ENCODE peak calls at places on chromosomes 16 and 17, in four cellular contexts. C, W, P and K are unnamed samples.
A peak's percentile ranks its signal among the peaks of the same experiment; 100 is the strongest.

GRCh38 chr16:81105946-81106345 is 9.8 kb upstream of the GCSH start:
- DNase-seq in C (no peak), W (no peak), P (no peak), K (no peak)

GRCh38 chr16:77289331-77289809 is 90.2 kb downstream of the SYCE1L start:
- DNase-seq in C (no peak), W (peak; percentile 73), P (no peak), K (peak; percentile 88)

GRCh38 chr17:81440511-81441244 is 45.4 kb downstream of the BAHCC1 start:
- DNase-seq in C (no peak), W (no peak), P (no peak), K (no peak)

GRCh38 chr16:86605950-86606349 is 27.6 kb downstream of the FOXL1 start:
- DNase-seq in C (no peak), W (no peak), P (no peak), K (no peak)

GRCh38 chr17:32281011-32281451 is 15.4 kb downstream of the RHBDL3 start:
- DNase-seq in C (no peak), W (no peak), P (peak; percentile 43), K (no peak)

GRCh38 chr16:84356591-84357116 is 11.7 kb upstream of the ATP2C2 start:
- DNase-seq in C (no peak), W (no peak), P (peak; percentile 32), K (no peak)

GRCh38 chr17:67559381-67559966 is 158.3 kb upstream of the NOL11 start:
- DNase-seq in C (no peak), W (no peak), P (no peak), K (no peak)

GRCh38 chr16:83791916-83792315 is 15.9 kb upstream of the HSBP1 start:
- DNase-seq in C (no peak), W (no peak), P (no peak), K (no peak)

GRCh38 chr17:79721993-79722671 is 8.6 kb upstream of the ENPP7 start:
- DNase-seq in C (no peak), W (no peak), P (no peak), K (no peak)

GRCh38 chr16:30457256-30457655 is 11.6 kb upstream of the SEPHS2 start:
- DNase-seq in C (no peak), W (no peak), P (no peak), K (no peak)

GRCh38 chr17:1087381-1088241 is 90.7 kb downstream of the TIMM22 start:
- DNase-seq in C (no peak), W (no peak), P (peak; percentile 91), K (no peak)

GRCh38 chr17:69286257-69286656 is 40.7 kb downstream of the ABCA5 start:
- DNase-seq in C (no peak), W (no peak), P (no peak), K (no peak)

GRCh38 chr17:50883850-50884291 is 17.7 kb upstream of the TOB1 start:
- DNase-seq in C (no peak), W (no peak), P (peak; percentile 53), K (no peak)

GRCh38 chr16:9099131-9099625 is 7.7 kb downstream of the HAPSTR1 start:
- DNase-seq in C (no peak), W (peak; percentile 68), P (peak; percentile 32), K (peak; percentile 77)

GRCh38 chr17:72249441-72249840 is 128.6 kb downstream of the SOX9 start:
- DNase-seq in C (no peak), W (no peak), P (peak; percentile 29), K (no peak)

GRCh38 chr17:27315322-27315721 is 21.4 kb downstream of the WSB1 start:
- DNase-seq in C (no peak), W (peak; percentile 94), P (peak; percentile 67), K (peak; percentile 82)

GRCh38 chr17:18322522-18322921 is 7.4 kb downstream of the SMCR8 start:
- DNase-seq in C (no peak), W (no peak), P (no peak), K (no peak)

GRCh38 chr16:49698931-49699715 is 156.8 kb downstream of the ZNF423 start:
- DNase-seq in C (no peak), W (no peak), P (no peak), K (peak; percentile 76)

GRCh38 chr16:31135535-31136286 is at the start of gene PRSS8:
- DNase-seq in C (no peak), W (no peak), P (peak; percentile 96), K (no peak)

GRCh38 chr17:78151514-78152008 is 5.4 kb downstream of the C17orf99 start:
- DNase-seq in C (no peak), W (no peak), P (no peak), K (no peak)

GRCh38 chr16:87464691-87465300 is 28.0 kb downstream of the ZCCHC14 start:
- DNase-seq in C (no peak), W (peak; percentile 96), P (peak; percentile 67), K (peak; percentile 98)

GRCh38 chr16:466651-467050 is 41.2 kb downstream of the RAB11FIP3 start:
- DNase-seq in C (no peak), W (no peak), P (no peak), K (no peak)

GRCh38 chr16:73433493-73434307 is 385.8 kb upstream of the ZFHX3 start:
- DNase-seq in C (no peak), W (no peak), P (no peak), K (no peak)

GRCh38 chr17:64384253-64385186 is 6.1 kb downstream of the PECAM1 start:
- DNase-seq in C (no peak), W (no peak), P (peak; percentile 20), K (no peak)
- H3K4me3 ChIP-seq in C (peak overlapping the region; percentile 16), W (no peak overlapping the region), P (no peak overlapping the region), K (no peak overlapping the region)

DNA sequence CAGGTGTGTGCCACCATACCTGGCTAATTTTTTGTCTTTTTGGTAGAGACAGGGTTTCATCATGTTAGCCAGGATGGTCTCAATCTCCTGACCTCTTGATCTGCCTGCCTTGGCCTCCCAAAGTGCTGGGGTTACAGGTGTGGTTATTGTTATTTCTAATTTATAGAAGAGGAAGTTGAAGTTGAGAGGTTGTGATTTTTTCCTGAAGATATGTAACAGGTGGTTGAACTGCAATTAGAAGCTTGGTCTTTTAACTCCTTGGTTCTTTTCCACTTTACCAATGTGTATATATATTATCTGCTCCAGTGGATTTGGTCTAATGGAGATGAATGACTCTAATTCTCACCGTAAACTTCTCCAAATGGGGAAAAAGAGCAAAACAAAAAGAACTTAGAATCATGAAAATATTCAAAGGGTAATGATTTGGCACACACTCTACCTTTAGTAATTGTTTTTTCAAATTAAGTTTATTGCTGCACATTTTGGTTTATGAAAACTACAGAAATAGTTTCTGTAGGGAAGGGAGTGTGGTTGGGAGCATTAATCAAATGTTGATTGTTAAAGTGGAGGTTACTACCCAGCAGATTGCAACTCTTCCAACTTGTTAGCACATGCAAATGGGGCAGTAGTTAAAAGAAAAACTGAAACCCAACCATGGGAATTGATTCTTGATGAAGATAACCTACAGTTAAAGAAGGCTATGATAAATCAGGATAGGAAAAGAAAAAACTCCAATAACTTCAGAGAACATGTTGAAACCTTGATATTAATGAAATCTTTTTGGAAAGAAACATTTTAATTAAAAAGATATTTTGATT is 1.8 kb upstream of the KRT10 start:
- DNase-seq in C (no peak), W (no peak), P (no peak), K (no peak)
- TF ChIP-seq CTCF in C (no peak), W (no peak), P (no peak), K (no peak)

DNA sequence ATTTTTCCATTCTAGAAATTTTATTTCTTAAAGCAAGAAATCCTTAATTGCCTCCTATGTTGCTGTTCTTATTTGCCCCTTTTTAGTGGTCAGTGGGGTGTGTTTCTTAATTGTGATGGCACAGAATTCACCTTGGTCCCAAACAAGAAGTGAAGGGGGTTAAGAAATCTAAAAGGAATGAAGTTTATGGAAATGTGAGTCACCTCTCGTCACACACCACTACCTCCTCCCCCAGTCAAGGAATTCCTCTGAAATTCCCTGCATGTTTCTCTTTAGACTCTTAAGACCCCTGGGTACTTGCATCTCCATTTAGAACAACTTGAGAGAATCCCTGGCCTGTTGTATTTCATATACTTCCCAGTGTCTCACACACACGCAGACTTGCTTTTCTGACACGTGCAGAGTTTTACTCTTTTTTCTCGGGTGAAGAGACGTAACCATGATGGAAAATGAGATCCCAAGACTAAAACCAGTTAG is 247.4 kb downstream of the PRKCA start:
- DNase-seq in C (no peak), W (peak; percentile 90), P (no peak), K (peak; percentile 73)
- H3K4me3 ChIP-seq in C (no peak overlapping the region), W (no peak overlapping the region), P (no peak overlapping the region), K (no peak overlapping the region)

GRCh38 chr16:46903255-46903905 is 19.2 kb downstream of the GPT2 start:
- DNase-seq in C (no peak), W (no peak), P (no peak), K (no peak)
- TF ChIP-seq CTCF in C (no peak), W (no peak), P (no peak), K (no peak)

GRCh38 chr16:21625026-21625425 is 25.6 kb downstream of the METTL9 start:
- DNase-seq in C (no peak), W (no peak), P (no peak), K (no peak)
- H3K4me3 ChIP-seq in C (no peak overlapping the region), W (no peak overlapping the region), P (no peak overlapping the region), K (no peak overlapping the region)

GRCh38 chr17:45397796-45398195 is 34.9 kb downstream of the ARHGAP27 start:
- DNase-seq in C (no peak), W (no peak), P (no peak), K (no peak)

GRCh38 chr17:45394913-45395568 is 37.6 kb downstream of the ARHGAP27 start:
- DNase-seq in C (no peak), W (peak; percentile 90), P (peak; percentile 63), K (peak; percentile 90)

GRCh38 chr17:45396496-45397205 is 36.0 kb downstream of the ARHGAP27 start:
- DNase-seq in C (no peak), W (no peak), P (no peak), K (no peak)

GRCh38 chr17:45395569-45396415 is 36.9 kb downstream of the ARHGAP27 start:
- DNase-seq in C (no peak), W (no peak), P (no peak), K (no peak)

DNA sequence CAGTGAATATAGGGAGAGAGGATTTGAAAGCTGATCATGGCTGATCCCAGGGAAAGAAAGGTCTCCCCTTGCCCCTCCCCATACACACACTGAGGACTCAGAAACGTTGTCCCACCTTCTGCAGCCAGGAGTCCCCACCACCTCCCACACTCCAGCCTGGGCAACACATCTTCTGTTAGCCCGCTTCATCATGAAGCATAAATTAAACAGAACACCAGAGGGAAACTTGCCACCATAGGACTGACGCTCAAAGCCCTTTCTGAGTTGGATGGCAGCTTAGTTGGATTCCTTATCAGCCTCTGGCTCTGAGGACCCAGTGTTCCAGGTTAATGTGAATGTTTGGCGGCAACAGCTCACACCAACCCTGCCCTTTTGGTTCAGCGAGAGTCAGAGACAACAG is 33.9 kb downstream of the ARHGAP27 start:
- DNase-seq in C (no peak), W (no peak), P (no peak), K (no peak)
- TF ChIP-seq CTCF in C (no peak), W (no peak), P (no peak), K (no peak)

DNA sequence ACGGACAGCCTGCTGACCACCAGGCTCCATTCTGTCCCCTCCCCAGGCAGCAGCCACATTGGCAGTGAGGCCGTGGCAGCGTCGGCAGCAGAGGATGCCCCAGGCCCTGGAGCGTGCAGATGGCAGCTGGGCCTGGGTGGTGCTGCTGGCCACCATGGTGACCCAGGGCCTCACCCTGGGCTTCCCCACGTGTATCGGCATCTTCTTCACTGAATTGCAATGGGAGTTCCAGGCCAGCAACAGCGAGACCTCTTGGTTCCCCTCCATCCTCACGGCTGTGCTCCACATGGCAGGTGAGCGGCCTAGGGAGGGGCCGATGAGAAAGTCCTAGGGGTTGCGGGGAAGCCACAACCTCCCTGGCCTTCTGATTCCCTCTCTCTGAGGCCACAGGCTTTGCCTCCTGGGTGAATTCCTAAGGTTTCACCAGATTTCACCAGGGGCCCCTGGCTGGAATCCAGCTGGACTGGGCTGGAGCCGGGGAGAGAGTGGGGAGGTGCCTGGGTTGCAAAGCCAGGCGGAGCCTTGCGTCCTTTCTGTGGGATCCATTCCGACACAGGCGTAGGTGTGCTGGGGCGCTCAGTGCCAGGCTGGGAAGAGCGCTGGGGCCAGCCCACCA is 5.9 kb downstream of the SLC16A5 start:
- DNase-seq in C (no peak), W (no peak), P (peak; percentile 33), K (no peak)
- H3K4me3 ChIP-seq in C (no peak overlapping the region), W (no peak overlapping the region), P (no peak overlapping the region), K (no peak overlapping the region)